ENCODE peak calls at places on chromosomes 11 and 22, in six cellular contexts. One of them, this sample, is unnamed.

GRCh38 chr22:26568207-26568706 is 21.7 kb downstream of the TPST2 start:
- DNase-seq in endodermal cell: peak; percentile 84
- DNase-seq in heart left ventricle: no peak
- DNase-seq in A549: no peak
- DNase-seq in osteoblast: no peak
- DNase-seq in adrenal gland: no peak
- DNase-seq in this sample: no peak

GRCh38 chr22:50186181-50186731 is 543 bp downstream of the TRABD start:
- DNase-seq in endodermal cell: no peak
- DNase-seq in heart left ventricle: peak; percentile 72
- DNase-seq in A549: no peak
- DNase-seq in osteoblast: peak; percentile 93
- DNase-seq in adrenal gland: no peak
- DNase-seq in this sample: no peak

GRCh38 chr11:8758619-8759169 is 76.1 kb downstream of the RPL27A start:
- DNase-seq in endodermal cell: peak; percentile 49
- DNase-seq in heart left ventricle: no peak
- DNase-seq in A549: no peak
- DNase-seq in osteoblast: no peak
- DNase-seq in adrenal gland: peak; percentile 43
- DNase-seq in this sample: no peak

GRCh38 chr11:125180413-125181305 is 16.1 kb downstream of the PKNOX2 start:
- DNase-seq in endodermal cell: no peak
- DNase-seq in heart left ventricle: no peak
- DNase-seq in A549: no peak
- DNase-seq in osteoblast: no peak
- DNase-seq in adrenal gland: no peak
- DNase-seq in this sample: no peak

GRCh38 chr11:10875430-10876021 is 17.7 kb upstream of the ZBED5 start:
- DNase-seq in endodermal cell: no peak
- DNase-seq in heart left ventricle: no peak
- DNase-seq in A549: peak; percentile 54
- DNase-seq in osteoblast: no peak
- DNase-seq in adrenal gland: no peak
- DNase-seq in this sample: no peak

GRCh38 chr22:46115388-46115678 is 35.0 kb upstream of the PPARA start:
- DNase-seq in endodermal cell: no peak
- DNase-seq in heart left ventricle: no peak
- DNase-seq in A549: no peak
- DNase-seq in osteoblast: no peak
- DNase-seq in adrenal gland: no peak
- DNase-seq in this sample: no peak

GRCh38 chr11:16393335-16393734 is 37.0 kb upstream of the SOX6 start:
- DNase-seq in endodermal cell: no peak
- DNase-seq in heart left ventricle: no peak
- DNase-seq in A549: no peak
- DNase-seq in osteoblast: no peak
- DNase-seq in adrenal gland: no peak
- DNase-seq in this sample: no peak

GRCh38 chr22:33480118-33480517 is 421.9 kb upstream of the SYN3 start:
- DNase-seq in endodermal cell: no peak
- DNase-seq in heart left ventricle: no peak
- DNase-seq in A549: no peak
- DNase-seq in osteoblast: no peak
- DNase-seq in adrenal gland: no peak
- DNase-seq in this sample: no peak

GRCh38 chr11:116500833-116501622 is 271.8 kb downstream of the BUD13 start:
- DNase-seq in endodermal cell: peak; percentile 62
- DNase-seq in heart left ventricle: no peak
- DNase-seq in A549: no peak
- DNase-seq in osteoblast: no peak
- DNase-seq in adrenal gland: no peak
- DNase-seq in this sample: no peak

GRCh38 chr11:25902476-25902875 is 429.5 kb upstream of the ANO3 start:
- DNase-seq in endodermal cell: no peak
- DNase-seq in heart left ventricle: no peak
- DNase-seq in A549: no peak
- DNase-seq in osteoblast: no peak
- DNase-seq in adrenal gland: no peak
- DNase-seq in this sample: no peak

GRCh38 chr11:64724863-64725535 is 2.0 kb upstream of the NRXN2 start:
- DNase-seq in endodermal cell: peak; percentile 39
- DNase-seq in heart left ventricle: no peak
- DNase-seq in A549: no peak
- DNase-seq in osteoblast: peak; percentile 78
- DNase-seq in adrenal gland: no peak
- DNase-seq in this sample: no peak

GRCh38 chr11:17839973-17840611 is 105.5 kb downstream of the KCNC1 start:
- DNase-seq in endodermal cell: no peak
- DNase-seq in heart left ventricle: no peak
- DNase-seq in A549: no peak
- DNase-seq in osteoblast: peak; percentile 66
- DNase-seq in adrenal gland: no peak
- DNase-seq in this sample: no peak

GRCh38 chr22:48391820-48392219 is 1435.9 kb downstream of the BRD1 start:
- DNase-seq in endodermal cell: no peak
- DNase-seq in heart left ventricle: no peak
- DNase-seq in A549: no peak
- DNase-seq in osteoblast: peak; percentile 73
- DNase-seq in adrenal gland: no peak
- DNase-seq in this sample: no peak

GRCh38 chr11:78230161-78230877 is 41.6 kb downstream of the USP35 start:
- DNase-seq in endodermal cell: no peak
- DNase-seq in heart left ventricle: no peak
- DNase-seq in A549: no peak
- DNase-seq in osteoblast: no peak
- DNase-seq in adrenal gland: peak; percentile 49
- DNase-seq in this sample: no peak

GRCh38 chr11:17755891-17756290 is 21.3 kb downstream of the KCNC1 start:
- DNase-seq in endodermal cell: no peak
- DNase-seq in heart left ventricle: no peak
- DNase-seq in A549: no peak
- DNase-seq in osteoblast: peak; percentile 9
- DNase-seq in adrenal gland: no peak
- DNase-seq in this sample: no peak

GRCh38 chr11:32154275-32154674 is 63.4 kb downstream of the RCN1 start:
- DNase-seq in endodermal cell: no peak
- DNase-seq in heart left ventricle: no peak
- DNase-seq in A549: peak; percentile 18
- DNase-seq in osteoblast: no peak
- DNase-seq in adrenal gland: no peak
- DNase-seq in this sample: no peak

GRCh38 chr11:66315498-66315885 is 1.4 kb downstream of the CD248 start:
- DNase-seq in endodermal cell: no peak
- DNase-seq in heart left ventricle: peak; percentile 49
- DNase-seq in A549: no peak
- DNase-seq in osteoblast: peak; percentile 70
- DNase-seq in adrenal gland: no peak
- DNase-seq in this sample: no peak
- H3K4me3 ChIP-seq in endodermal cell: no peak overlapping the region
- H3K4me3 ChIP-seq in heart left ventricle: no peak overlapping the region
- H3K4me3 ChIP-seq in A549: no peak overlapping the region
- H3K4me3 ChIP-seq in osteoblast: peak overlapping the region; percentile 75
- H3K4me3 ChIP-seq in adrenal gland: no peak overlapping the region
- H3K4me3 ChIP-seq in this sample: no peak overlapping the region

GRCh38 chr22:38258895-38259294 is 13.9 kb downstream of the TMEM184B start:
- DNase-seq in endodermal cell: no peak
- DNase-seq in heart left ventricle: peak; percentile 78
- DNase-seq in A549: no peak
- DNase-seq in osteoblast: no peak
- DNase-seq in adrenal gland: peak; percentile 92
- DNase-seq in this sample: no peak

GRCh38 chr22:38261478-38261803 is 11.4 kb downstream of the TMEM184B start:
- DNase-seq in endodermal cell: no peak
- DNase-seq in heart left ventricle: no peak
- DNase-seq in A549: no peak
- DNase-seq in osteoblast: peak; percentile 88
- DNase-seq in adrenal gland: no peak
- DNase-seq in this sample: no peak

GRCh38 chr22:38260760-38261477 is 11.9 kb downstream of the TMEM184B start:
- DNase-seq in endodermal cell: no peak
- DNase-seq in heart left ventricle: no peak
- DNase-seq in A549: no peak
- DNase-seq in osteoblast: peak; percentile 86
- DNase-seq in adrenal gland: no peak
- DNase-seq in this sample: no peak

GRCh38 chr22:38257650-38258246 is 15.1 kb downstream of the TMEM184B start:
- DNase-seq in endodermal cell: peak; percentile 66
- DNase-seq in heart left ventricle: no peak
- DNase-seq in A549: no peak
- DNase-seq in osteoblast: peak; percentile 86
- DNase-seq in adrenal gland: no peak
- DNase-seq in this sample: no peak

DNA sequence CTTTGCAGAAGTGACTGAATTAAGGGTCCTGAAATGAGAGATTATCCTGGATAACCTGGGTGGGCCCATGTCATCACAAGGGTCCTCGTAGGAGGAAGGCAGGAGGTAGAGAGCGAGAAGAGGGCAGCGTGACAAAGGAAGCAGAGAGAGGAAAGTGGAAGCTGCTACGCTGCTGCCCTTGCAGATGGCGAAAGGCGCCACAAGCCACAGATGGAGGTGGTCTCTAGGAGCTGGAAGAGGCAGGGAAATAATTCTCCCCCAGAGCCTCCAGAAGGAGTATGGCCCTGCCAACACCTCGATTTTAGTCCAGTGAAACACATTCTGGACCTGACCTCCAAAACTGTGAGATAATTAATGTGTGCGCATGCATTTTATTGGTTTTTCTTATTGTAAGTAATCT is 13.4 kb downstream of the TMEM184B start:
- DNase-seq in endodermal cell: no peak
- DNase-seq in heart left ventricle: no peak
- DNase-seq in A549: no peak
- DNase-seq in osteoblast: no peak
- DNase-seq in adrenal gland: no peak
- DNase-seq in this sample: no peak
- H3K27ac ChIP-seq in endodermal cell: no peak overlapping the region
- H3K27ac ChIP-seq in heart left ventricle: peak overlapping the region; percentile 85
- H3K27ac ChIP-seq in A549: no peak overlapping the region
- H3K27ac ChIP-seq in osteoblast: no peak overlapping the region
- H3K27ac ChIP-seq in adrenal gland: peak overlapping the region; percentile 93
- H3K27ac ChIP-seq in this sample: no peak overlapping the region

DNA sequence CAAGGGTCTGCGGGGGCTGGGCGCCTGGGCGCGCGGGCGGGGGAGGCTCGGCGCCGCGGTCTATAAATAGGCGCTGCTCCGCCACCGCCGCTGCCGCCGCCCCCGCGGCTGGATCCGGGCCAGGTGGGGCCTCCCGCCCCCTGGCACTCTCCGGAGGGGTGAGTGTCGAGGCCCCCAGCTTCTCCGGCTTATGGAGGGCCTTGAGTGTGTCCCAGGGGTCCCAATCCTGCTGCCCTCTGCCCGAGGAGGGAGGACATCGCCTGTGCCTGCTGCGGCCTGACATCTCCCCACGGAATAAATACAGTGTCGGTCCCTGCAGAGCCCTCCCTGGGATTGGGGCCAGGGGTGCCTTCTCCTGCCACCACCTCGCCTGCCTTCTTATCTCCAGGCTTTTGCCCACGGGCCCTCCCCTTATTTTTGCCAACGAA is 4.3 kb upstream of the GP1BB start:
- DNase-seq in endodermal cell: no peak
- DNase-seq in heart left ventricle: peak; percentile 67
- DNase-seq in A549: no peak
- DNase-seq in osteoblast: peak; percentile 93
- DNase-seq in adrenal gland: no peak
- DNase-seq in this sample: no peak
- H3K4me3 ChIP-seq in endodermal cell: no peak overlapping the region
- H3K4me3 ChIP-seq in heart left ventricle: peak overlapping the region; percentile 83
- H3K4me3 ChIP-seq in A549: peak overlapping the region; percentile 45
- H3K4me3 ChIP-seq in osteoblast: peak overlapping the region; percentile 76
- H3K4me3 ChIP-seq in adrenal gland: no peak overlapping the region
- H3K4me3 ChIP-seq in this sample: no peak overlapping the region

GRCh38 chr11:123480290-123480815 is 50.3 kb downstream of the GRAMD1B start:
- DNase-seq in endodermal cell: no peak
- DNase-seq in heart left ventricle: no peak
- DNase-seq in A549: no peak
- DNase-seq in osteoblast: no peak
- DNase-seq in adrenal gland: no peak
- DNase-seq in this sample: no peak
- H3K27ac ChIP-seq in endodermal cell: no peak overlapping the region
- H3K27ac ChIP-seq in heart left ventricle: no peak overlapping the region
- H3K27ac ChIP-seq in A549: peak overlapping the region; percentile 4
- H3K27ac ChIP-seq in osteoblast: peak overlapping the region; percentile 15
- H3K27ac ChIP-seq in adrenal gland: peak overlapping the region; percentile 67
- H3K27ac ChIP-seq in this sample: no peak overlapping the region

GRCh38 chr11:96309001-96309642 is 33.9 kb downstream of the MAML2 start:
- DNase-seq in endodermal cell: no peak
- DNase-seq in heart left ventricle: no peak
- DNase-seq in A549: no peak
- DNase-seq in osteoblast: no peak
- DNase-seq in adrenal gland: no peak
- DNase-seq in this sample: no peak

GRCh38 chr11:96310236-96310635 is 32.8 kb downstream of the MAML2 start:
- DNase-seq in endodermal cell: no peak
- DNase-seq in heart left ventricle: no peak
- DNase-seq in A549: no peak
- DNase-seq in osteoblast: no peak
- DNase-seq in adrenal gland: no peak
- DNase-seq in this sample: no peak

GRCh38 chr11:96309643-96310017 is 33.4 kb downstream of the MAML2 start:
- DNase-seq in endodermal cell: no peak
- DNase-seq in heart left ventricle: no peak
- DNase-seq in A549: no peak
- DNase-seq in osteoblast: no peak
- DNase-seq in adrenal gland: no peak
- DNase-seq in this sample: no peak

GRCh38 chr11:96313163-96313562 is 29.8 kb downstream of the MAML2 start:
- DNase-seq in endodermal cell: no peak
- DNase-seq in heart left ventricle: no peak
- DNase-seq in A549: no peak
- DNase-seq in osteoblast: no peak
- DNase-seq in adrenal gland: no peak
- DNase-seq in this sample: no peak

GRCh38 chr11:96311120-96311568 is 31.9 kb downstream of the MAML2 start:
- DNase-seq in endodermal cell: no peak
- DNase-seq in heart left ventricle: no peak
- DNase-seq in A549: no peak
- DNase-seq in osteoblast: peak; percentile 76
- DNase-seq in adrenal gland: no peak
- DNase-seq in this sample: no peak
- H3K4me3 ChIP-seq in endodermal cell: no peak overlapping the region
- H3K4me3 ChIP-seq in heart left ventricle: no peak overlapping the region
- H3K4me3 ChIP-seq in A549: no peak overlapping the region
- H3K4me3 ChIP-seq in osteoblast: no peak overlapping the region
- H3K4me3 ChIP-seq in adrenal gland: no peak overlapping the region
- H3K4me3 ChIP-seq in this sample: no peak overlapping the region